ENCODE peak calls at places on chromosomes 7 and 10, in five cellular contexts. B is cardiac muscle cell, V is keratinocyte, T is hepatocyte, Z is dorsolateral prefrontal cortex. D is an unnamed sample.
A peak's percentile ranks its signal among the peaks of the same experiment; 100 is the strongest.

GRCh38 chr10:89563861-89564478 is 28.6 kb upstream of the SLC16A12 start:
- DNase-seq in B (peak; percentile 68), V (peak; percentile 15), T (peak; percentile 57), Z (no peak), D (no peak)

GRCh38 chr10:55668326-55668922 is 692.6 kb downstream of the ZWINT start:
- DNase-seq in B (peak; percentile 35), V (no peak), T (peak; percentile 43), Z (no peak), D (no peak)

GRCh38 chr10:30534465-30535144 is 94.9 kb downstream of the LYZL2 start:
- DNase-seq in B (peak; percentile 84), V (no peak), T (peak; percentile 87), Z (no peak), D (peak; percentile 47)

GRCh38 chr7:140417456-140418155 is 13.7 kb downstream of the RAB19 start:
- DNase-seq in B (no peak), V (no peak), T (no peak), Z (no peak), D (no peak)

GRCh38 chr7:38825721-38826440 is 83.1 kb downstream of the VPS41 start:
- DNase-seq in B (peak; percentile 34), V (no peak), T (no peak), Z (no peak), D (no peak)

GRCh38 chr7:4136036-4136435 is 546.1 kb upstream of the FOXK1 start:
- DNase-seq in B (no peak), V (no peak), T (no peak), Z (peak; percentile 7), D (no peak)

GRCh38 chr7:92834661-92835139 is 1.7 kb downstream of the CDK6 start:
- DNase-seq in B (peak; percentile 50), V (no peak), T (peak; percentile 44), Z (no peak), D (peak; percentile 31)

GRCh38 chr7:101870361-101871062 is 53.1 kb downstream of the CUX1 start:
- DNase-seq in B (no peak), V (no peak), T (peak; percentile 77), Z (no peak), D (no peak)

GRCh38 chr10:3091346-3091787 is 24.0 kb downstream of the PFKP start:
- DNase-seq in B (no peak), V (peak; percentile 91), T (peak; percentile 67), Z (no peak), D (no peak)

GRCh38 chr10:42697926-42698325 is 59.6 kb upstream of the ZNF33B start:
- DNase-seq in B (no peak), V (no peak), T (no peak), Z (no peak), D (no peak)

GRCh38 chr10:71590786-71591350 is 128.7 kb downstream of the C10orf105 start:
- DNase-seq in B (no peak), V (no peak), T (no peak), Z (no peak), D (no peak)

GRCh38 chr7:25216837-25217236 is 11.4 kb downstream of the NPVF start:
- DNase-seq in B (peak; percentile 71), V (no peak), T (peak; percentile 72), Z (no peak), D (no peak)

GRCh38 chr10:117240105-117240729 is 697 bp upstream of the SLC18A2 start:
- DNase-seq in B (peak; percentile 40), V (no peak), T (no peak), Z (no peak), D (peak; percentile 46)

GRCh38 chr7:134337980-134338379 is 21.2 kb upstream of the SLC35B4 start:
- DNase-seq in B (no peak), V (no peak), T (no peak), Z (no peak), D (no peak)

GRCh38 chr7:71350680-71351079 is 218.7 kb downstream of the GALNT17 start:
- DNase-seq in B (no peak), V (no peak), T (no peak), Z (no peak), D (peak; percentile 25)

GRCh38 chr10:70323697-70324340 is 40.0 kb upstream of the NPFFR1 start:
- DNase-seq in B (no peak), V (no peak), T (no peak), Z (no peak), D (no peak)

GRCh38 chr10:69506834-69507643 is 55.8 kb downstream of the TSPAN15 start:
- DNase-seq in B (no peak), V (no peak), T (peak; percentile 16), Z (no peak), D (no peak)

GRCh38 chr10:99630439-99630838 is 10.2 kb upstream of the SLC25A28 start:
- DNase-seq in B (no peak), V (no peak), T (peak; percentile 63), Z (no peak), D (peak; percentile 24)

GRCh38 chr10:75722609-75723008 is 291.2 kb downstream of the LRMDA start:
- DNase-seq in B (no peak), V (no peak), T (no peak), Z (no peak), D (no peak)

GRCh38 chr7:115023219-115023618 is 101.3 kb downstream of the MDFIC start:
- DNase-seq in B (no peak), V (no peak), T (no peak), Z (no peak), D (no peak)

GRCh38 chr7:19009936-19010280 is 107.5 kb downstream of the TWIST1 start:
- DNase-seq in B (no peak), V (no peak), T (no peak), Z (no peak), D (no peak)

GRCh38 chr7:125336326-125336725 is 406.7 kb upstream of the POT1 start:
- DNase-seq in B (no peak), V (no peak), T (no peak), Z (no peak), D (no peak)

GRCh38 chr10:95276367-95277200 is 14.2 kb downstream of the PDLIM1 start:
- DNase-seq in B (no peak), V (no peak), T (no peak), Z (no peak), D (no peak)

GRCh38 chr7:134612197-134612596 is 34.5 kb upstream of the BPGM start:
- DNase-seq in B (no peak), V (no peak), T (no peak), Z (no peak), D (no peak)

DNA sequence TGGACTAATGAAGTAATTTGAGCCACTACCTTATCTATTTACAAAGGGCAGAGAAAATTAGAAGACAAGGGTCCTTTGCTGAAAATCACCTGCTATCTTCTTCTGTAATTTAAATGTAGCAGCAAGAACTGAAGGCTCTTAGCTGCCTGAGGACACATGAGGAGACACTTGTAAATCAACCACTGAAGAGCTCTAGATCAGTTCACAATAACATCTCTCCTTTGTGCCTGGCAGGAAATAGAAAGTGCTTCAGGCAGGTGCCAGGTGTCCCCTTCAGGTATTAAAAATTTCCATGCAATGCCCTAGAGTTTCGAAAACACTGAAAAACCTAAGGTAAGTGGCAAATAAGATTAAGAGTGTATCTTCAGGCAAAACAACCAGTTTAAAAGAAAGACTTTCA is 474.6 kb downstream of the GRM8 start:
- DNase-seq in B (no peak), V (no peak), T (no peak), Z (no peak), D (no peak)
- TF ChIP-seq CTCF in B (no peak), V (no peak), T (no peak), Z (no peak), D (no peak)

DNA sequence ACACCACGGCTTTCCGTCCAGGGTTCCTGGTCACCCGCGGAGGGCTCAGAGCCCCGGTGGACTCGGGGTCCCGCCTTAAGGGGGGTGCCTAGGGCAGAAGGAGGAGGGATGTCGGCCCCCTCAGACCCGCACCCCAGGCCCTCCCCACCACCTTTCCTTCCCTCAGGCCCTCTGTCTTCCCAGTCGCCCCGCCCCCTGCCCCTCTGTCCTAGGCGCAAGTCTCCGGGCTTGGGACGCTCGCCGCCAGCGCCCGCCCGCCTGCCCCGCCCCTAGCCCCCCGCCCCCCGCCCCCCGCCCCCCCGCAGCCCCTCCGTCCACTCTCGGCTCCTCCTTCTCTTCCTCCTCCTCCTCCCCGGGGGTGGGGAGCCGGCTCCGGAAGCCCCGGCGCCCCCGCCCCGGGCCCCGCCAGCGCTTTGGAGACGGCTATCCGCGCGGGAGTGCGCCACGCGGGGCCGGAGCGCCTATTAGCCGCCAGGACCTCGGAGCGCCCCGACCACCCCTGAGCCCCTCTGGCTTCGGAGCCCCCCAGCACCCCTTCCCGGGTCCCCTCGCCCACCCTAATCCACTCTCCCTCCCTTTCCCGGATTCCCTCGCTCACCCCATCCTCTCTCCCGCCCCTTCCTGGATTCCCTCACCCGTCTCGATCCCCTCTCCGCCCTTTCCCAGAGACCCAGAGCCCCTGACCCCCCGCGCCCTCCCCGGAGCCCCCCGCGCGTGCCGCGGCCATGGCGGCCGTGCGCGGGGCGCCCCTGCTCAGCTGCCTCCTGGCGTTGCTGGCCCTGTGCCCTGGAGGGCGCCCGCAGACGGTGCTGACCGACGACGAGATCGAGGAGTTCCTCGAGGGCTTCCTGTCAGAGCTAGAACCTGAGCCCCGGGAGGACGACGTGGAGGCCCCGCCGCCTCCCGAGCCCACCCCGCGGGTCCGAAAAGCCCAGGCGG is at the start of gene AEBP1:
- DNase-seq in B (peak; percentile 67), V (no peak), T (peak; percentile 57), Z (no peak), D (no peak)
- H3K4me3 ChIP-seq in B (peak within 1 kb of the TSS; percentile 76), V (no peak within 1 kb of the TSS), T (peak within 1 kb of the TSS; percentile 82), Z (peak within 1 kb of the TSS; percentile 43), D (peak within 1 kb of the TSS; percentile 41)

GRCh38 chr7:127884066-127884559 is 147.1 kb downstream of the LRRC4 start:
- DNase-seq in B (no peak), V (no peak), T (no peak), Z (no peak), D (no peak)
- TF ChIP-seq CTCF in B (peak; percentile 10), V (no peak), T (no peak), Z (no peak), D (peak; percentile 13)

GRCh38 chr7:131067220-131067619 is 260.5 kb upstream of the MKLN1 start:
- DNase-seq in B (no peak), V (no peak), T (no peak), Z (no peak), D (no peak)
- H3K4me3 ChIP-seq in B (no peak overlapping the region), V (no peak overlapping the region), T (no peak overlapping the region), Z (no peak overlapping the region), D (no peak overlapping the region)

D was measured in pancreas.